ENCODE peak calls at places on chromosome 21, in four cellular contexts. Z is H1, S is stomach, N is sigmoid colon. G is an unnamed sample.

GRCh38 chr21:40227111-40227510 is 359.9 kb downstream of the PCP4 start:
- DNase-seq in S (no peak), N (no peak), Z (no peak), G (no peak)

GRCh38 chr21:44551290-44552015 is at the start of gene KRTAP10-2:
- DNase-seq in Z (no peak), N (no peak), S (peak), G (no peak)

GRCh38 chr21:39452965-39453332 is 1.2 kb downstream of the SH3BGR start:
- DNase-seq in Z (no peak), N (no peak), S (no peak), G (no peak)

GRCh38 chr21:45410151-45410864 is 5.3 kb downstream of the COL18A1 start:
- DNase-seq in N (peak), Z (no peak), S (no peak), G (no peak)

GRCh38 chr21:41211041-41211426 is 43.1 kb downstream of the BACE2 start:
- DNase-seq in Z (no peak), N (peak), S (no peak), G (no peak)

GRCh38 chr21:45549670-45550463 is 7.6 kb upstream of the SLC19A1 start:
- DNase-seq in Z (no peak), S (no peak), N (peak), G (peak)

GRCh38 chr21:45387506-45387905 is 17.5 kb upstream of the COL18A1 start:
- DNase-seq in Z (no peak), S (no peak), N (no peak), G (no peak)

GRCh38 chr21:16536661-16537359 is 807.0 kb downstream of the USP25 start:
- DNase-seq in Z (no peak), N (no peak), S (no peak), G (no peak)

GRCh38 chr21:33214056-33214455 is 15.7 kb upstream of the IFNAR2 start:
- DNase-seq in S (no peak), Z (no peak), N (no peak), G (no peak)

DNA sequence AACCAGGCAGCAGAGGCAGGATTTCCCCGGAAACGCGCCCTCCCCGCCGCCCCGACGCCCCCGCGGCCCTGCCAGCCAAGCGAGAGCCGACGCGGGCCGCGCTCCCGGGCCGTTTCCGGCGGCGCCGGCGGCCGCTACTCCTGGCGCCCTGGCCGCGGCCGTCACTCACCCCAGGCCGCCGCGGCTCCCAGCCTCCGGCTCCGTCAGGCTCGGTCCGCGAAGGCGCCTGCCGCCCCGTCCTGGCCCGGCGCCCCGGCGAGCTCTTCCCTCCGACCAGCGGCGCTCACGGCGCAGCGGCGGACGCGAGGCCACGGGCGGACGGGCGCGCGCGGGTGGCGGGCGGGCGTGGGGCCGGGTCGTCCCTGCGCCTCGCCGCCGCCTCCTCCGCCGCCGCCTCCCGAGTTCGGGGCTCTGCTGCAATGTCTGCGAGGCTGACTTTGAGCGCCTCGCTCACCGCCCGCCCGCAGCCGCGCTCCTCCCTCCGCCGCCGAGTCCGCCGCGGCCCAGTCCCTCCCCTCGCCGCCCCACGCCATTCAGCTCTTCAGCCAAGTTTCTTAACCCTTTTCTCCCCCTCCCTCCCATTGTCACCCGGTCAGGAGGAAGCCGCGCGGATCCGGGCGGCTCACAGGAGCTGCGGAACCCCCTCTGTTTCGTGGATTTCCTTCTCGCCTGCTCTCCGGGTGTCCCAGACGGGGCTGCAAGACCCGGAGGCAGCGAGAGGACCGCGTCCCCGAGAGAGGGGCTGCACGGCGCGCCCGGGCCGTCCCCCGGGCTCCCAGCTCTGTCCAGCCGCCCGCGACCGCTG is at the start of gene NRIP1:
- DNase-seq in N (peak), S (peak), Z (no peak), G (peak)
- TF ChIP-seq POLR2AphosphoS5 in N (peak), S (peak), Z (no peak), G (no peak)

DNA sequence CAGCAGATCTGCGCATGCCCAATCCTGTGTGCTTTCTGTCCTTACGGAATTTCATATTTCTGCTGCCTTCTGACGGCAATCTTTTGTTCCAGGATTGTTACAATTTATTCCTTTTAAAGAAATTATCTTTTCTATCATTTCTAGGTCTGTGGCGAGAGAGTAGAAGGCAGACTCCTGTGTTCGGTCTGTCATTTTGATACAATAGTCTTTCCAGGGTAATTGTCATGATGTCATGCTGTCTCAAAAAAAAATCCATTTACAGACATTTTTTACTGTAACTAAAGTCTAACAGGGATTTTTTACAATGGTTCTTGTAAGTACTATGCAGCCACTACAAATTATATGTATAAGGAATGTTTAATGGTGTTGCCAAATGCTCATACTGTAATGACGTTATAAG is 9.0 kb upstream of the KRTAP7-1 start:
- DNase-seq in N (no peak), S (no peak), Z (no peak), G (no peak)
- TF ChIP-seq POLR2AphosphoS5 in N (no peak), S (no peak), Z (no peak), G (no peak)

GRCh38 chr21:27077501-27077900 is 110.6 kb upstream of the ADAMTS5 start:
- DNase-seq in N (no peak), S (no peak), Z (no peak), G (no peak)
- TF ChIP-seq POLR2AphosphoS5 in N (no peak), S (no peak), Z (no peak), G (no peak)

GRCh38 chr21:34807881-34808568 is 139.2 kb downstream of the CLIC6 start:
- DNase-seq in N (peak), Z (no peak), S (peak), G (no peak)
- TF ChIP-seq POLR2AphosphoS5 in N (peak), Z (no peak), S (no peak), G (no peak)

GRCh38 chr21:36780861-36781260 is 81.9 kb downstream of the SIM2 start:
- DNase-seq in N (no peak), S (no peak), Z (no peak), G (no peak)

GRCh38 chr21:36788116-36788515 is 89.2 kb downstream of the SIM2 start:
- DNase-seq in S (peak), N (no peak), Z (no peak), G (no peak)

GRCh38 chr21:36785615-36786014 is 86.7 kb downstream of the SIM2 start:
- DNase-seq in Z (no peak), S (no peak), N (no peak), G (no peak)

GRCh38 chr21:36784942-36785341 is 86.0 kb downstream of the SIM2 start:
- DNase-seq in N (no peak), S (no peak), Z (no peak), G (no peak)

GRCh38 chr21:36783612-36784383 is 84.9 kb downstream of the SIM2 start:
- DNase-seq in Z (no peak), N (no peak), S (no peak), G (no peak)
- TF ChIP-seq POLR2AphosphoS5 in Z (no peak), N (no peak), S (no peak), G (no peak)

DNA sequence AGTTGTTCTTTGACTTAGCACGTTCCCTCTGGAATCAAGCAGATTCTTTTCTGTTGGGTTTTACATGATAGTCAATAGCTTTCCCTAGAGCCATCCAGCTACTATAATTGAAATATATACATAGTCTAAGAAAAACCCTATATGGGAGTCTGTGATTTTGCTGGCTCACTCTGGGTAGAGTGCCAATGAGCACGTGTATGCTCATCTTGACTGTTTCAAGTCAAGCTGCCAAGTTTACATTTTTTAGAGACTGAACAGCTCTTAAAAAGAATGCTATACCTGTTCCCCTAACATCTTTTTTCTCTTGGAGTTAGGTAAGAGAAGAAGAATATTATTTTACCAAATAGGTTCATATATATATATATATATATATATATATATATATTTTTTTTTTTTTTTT is 182.8 kb upstream of the NRIP1 start:
- DNase-seq in Z (no peak), S (no peak), N (no peak), G (no peak)
- TF ChIP-seq POLR2AphosphoS5 in Z (no peak), S (no peak), N (peak), G (no peak)